ENCODE peak calls at places on chromosomes 12 and 14, in ten cellular contexts. Z, N, R, I, B, W, D, L, T and G are unnamed samples.

GRCh38 chr12:97283297-97283696 is 179.3 kb upstream of the RMST start:
- DNase-seq in Z (no peak), N (no peak), R (no peak), I (no peak), B (no peak), W (no peak), D (no peak), L (peak), T (no peak), G (no peak)

GRCh38 chr12:111405149-111405855 is 421 bp upstream of the SH2B3 start:
- DNase-seq in Z (peak), N (peak), R (peak), I (peak), B (peak), W (peak), D (peak), L (peak), T (peak), G (peak)

GRCh38 chr12:57554453-57554852 is 4.6 kb downstream of the KIF5A start:
- DNase-seq in Z (no peak), N (no peak), R (no peak), I (no peak), B (no peak), W (no peak), D (no peak), L (no peak), T (no peak), G (no peak)

GRCh38 chr12:120468846-120469449 is 600 bp downstream of the SRSF9 start:
- DNase-seq in Z (peak), N (peak), R (no peak), I (peak), B (peak), W (no peak), D (no peak), L (no peak), T (peak), G (no peak)

GRCh38 chr14:77023001-77023996 is 5.2 kb downstream of the IRF2BPL start:
- DNase-seq in Z (no peak), N (no peak), R (no peak), I (no peak), B (peak), W (no peak), D (peak), L (no peak), T (peak), G (no peak)

GRCh38 chr14:90886297-90886830 is 70.1 kb upstream of the TTC7B start:
- DNase-seq in Z (no peak), N (no peak), R (no peak), I (no peak), B (no peak), W (no peak), D (no peak), L (no peak), T (no peak), G (no peak)

GRCh38 chr14:91142214-91142668 is 28.4 kb downstream of the DGLUCY start:
- DNase-seq in Z (peak), N (peak), R (no peak), I (no peak), B (no peak), W (no peak), D (no peak), L (peak), T (no peak), G (no peak)

GRCh38 chr14:44317433-44317746 is 189.7 kb downstream of the FSCB start:
- DNase-seq in Z (no peak), N (no peak), R (no peak), I (no peak), B (no peak), W (no peak), D (no peak), L (no peak), T (no peak), G (no peak)

GRCh38 chr12:125878483-125878882 is 813.2 kb downstream of the AACS start:
- DNase-seq in Z (no peak), N (no peak), R (no peak), I (no peak), B (no peak), W (no peak), D (no peak), L (no peak), T (no peak), G (no peak)

GRCh38 chr14:60652674-60653387 is 3.6 kb upstream of the SIX1 start:
- DNase-seq in Z (no peak), N (no peak), R (no peak), I (no peak), B (no peak), W (peak), D (peak), L (no peak), T (no peak), G (no peak)

GRCh38 chr12:24270965-24271364 is 321.5 kb upstream of the SOX5 start:
- DNase-seq in Z (no peak), N (no peak), R (no peak), I (no peak), B (no peak), W (no peak), D (no peak), L (no peak), T (no peak), G (no peak)

GRCh38 chr14:79656086-79656485 is 555.2 kb downstream of the DIO2 start:
- DNase-seq in Z (no peak), N (no peak), R (no peak), I (no peak), B (no peak), W (no peak), D (no peak), L (no peak), T (no peak), G (no peak)

GRCh38 chr12:122183588-122183940 is 641 bp downstream of the LRRC43 start:
- DNase-seq in Z (no peak), N (no peak), R (no peak), I (no peak), B (no peak), W (no peak), D (no peak), L (no peak), T (no peak), G (no peak)